ENCODE peak calls at places on chromosome X, in seven cellular contexts. N is CD4-positive, alpha-beta T cell; W is mesothelial cell of epicardium; L is psoas muscle; B is Peyer's patch; S is fibroblast of lung; E is lung. Z is an unnamed sample.

GRCh38 chrX:24928114-24928513 is 87.7 kb downstream of the ARX start:
- DNase-seq in E (no peak), W (no peak), N (no peak), S (no peak), L (no peak), B (no peak), Z (no peak)

GRCh38 chrX:101191217-101191750 is 28.3 kb upstream of the DRP2 start:
- DNase-seq in W (peak), B (no peak), N (no peak), E (no peak), S (no peak), L (peak), Z (no peak)

GRCh38 chrX:126799059-126799458 is 20.5 kb upstream of the PRR32 start:
- DNase-seq in E (peak), N (no peak), L (no peak), W (no peak), B (no peak), S (no peak), Z (no peak)

GRCh38 chrX:55715847-55716246 is 1.7 kb upstream of the RRAGB start:
- DNase-seq in N (no peak), E (no peak), B (no peak), L (no peak), W (no peak), S (no peak), Z (no peak)

GRCh38 chrX:23732704-23733103 is 10.4 kb downstream of the ACOT9 start:
- DNase-seq in L (no peak), W (no peak), B (no peak), N (no peak), E (no peak), S (no peak), Z (no peak)

GRCh38 chrX:39850630-39851152 is 247.1 kb downstream of the BCOR start:
- DNase-seq in B (no peak), N (no peak), E (no peak), W (no peak), L (no peak), S (peak), Z (peak)

GRCh38 chrX:97405031-97405685 is 521.5 kb downstream of the RPA4 start:
- DNase-seq in W (no peak), N (no peak), L (no peak), B (no peak), E (no peak), S (no peak), Z (no peak)

GRCh38 chrX:24282381-24283121 is 31.3 kb downstream of the SUPT20HL2 start:
- DNase-seq in S (peak), L (no peak), N (no peak), B (no peak), W (no peak), E (no peak), Z (peak)

GRCh38 chrX:52934704-52935468 is 23.4 kb downstream of the FAM156A start:
- DNase-seq in W (peak), L (peak), B (peak), E (peak), S (peak), N (peak), Z (peak)

GRCh38 chrX:77446840-77447239 is 349 bp upstream of the FGF16 start:
- DNase-seq in B (no peak), L (no peak), S (peak), W (no peak), E (no peak), N (no peak), Z (peak)

GRCh38 chrX:125132274-125132673 is 187.4 kb upstream of the TEX13C start:
- DNase-seq in B (no peak), W (no peak), L (no peak), N (no peak), E (no peak), S (no peak), Z (no peak)

GRCh38 chrX:139750390-139750789 is 42.4 kb upstream of the MCF2 start:
- DNase-seq in L (no peak), N (no peak), B (no peak), S (no peak), E (no peak), W (no peak), Z (peak)

GRCh38 chrX:2708016-2708415 is 16.9 kb downstream of the CD99 start:
- DNase-seq in W (no peak), N (no peak), S (no peak), B (peak), L (no peak), E (no peak), Z (no peak)

GRCh38 chrX:111216293-111216801 is 53.9 kb downstream of the CAPN6 start:
- DNase-seq in S (no peak), E (no peak), B (no peak), W (no peak), N (no peak), L (no peak), Z (no peak)

GRCh38 chrX:76427560-76428242 is at the start of gene MAGEE1:
- DNase-seq in N (peak), W (peak), L (peak), S (peak), E (peak), B (peak), Z (peak)

GRCh38 chrX:154458954-154459829 is 1.1 kb downstream of the PLXNA3 start:
- DNase-seq in N (no peak), S (no peak), L (no peak), B (peak), W (no peak), E (no peak), Z (no peak)

GRCh38 chrX:120562569-120562926 is 1.8 kb upstream of the CUL4B start:
- DNase-seq in B (no peak), L (no peak), S (no peak), N (no peak), E (no peak), W (no peak), Z (no peak)

GRCh38 chrX:140608111-140608510 is 101.4 kb upstream of the LINC00632 start:
- DNase-seq in B (no peak), W (no peak), S (no peak), N (no peak), L (no peak), E (no peak), Z (no peak)

GRCh38 chrX:70134116-70134477 is 850 bp downstream of the IGBP1 start:
- DNase-seq in B (peak), W (no peak), L (no peak), N (no peak), S (peak), E (no peak), Z (peak)

GRCh38 chrX:134255555-134255954 is 18.6 kb downstream of the CCDC160 start:
- DNase-seq in B (no peak), S (no peak), L (no peak), N (no peak), W (no peak), E (no peak), Z (no peak)

GRCh38 chrX:7606253-7606652 is 236.7 kb upstream of the VCX start:
- DNase-seq in B (no peak), S (no peak), L (no peak), E (no peak), W (no peak), N (no peak), Z (no peak)

GRCh38 chrX:39470588-39471155 is 627.1 kb downstream of the BCOR start:
- DNase-seq in S (peak), E (no peak), L (no peak), B (no peak), W (no peak), N (no peak), Z (peak)

GRCh38 chrX:127574829-127575228 is 477.4 kb downstream of the ACTRT1 start:
- DNase-seq in S (no peak), B (no peak), N (no peak), W (no peak), L (no peak), E (no peak), Z (no peak)

GRCh38 chrX:123190096-123190495 is 6.0 kb downstream of the GRIA3 start:
- DNase-seq in W (no peak), B (no peak), L (no peak), E (no peak), N (no peak), S (no peak), Z (no peak)

GRCh38 chrX:74535633-74536141 is 78.7 kb downstream of the RLIM start:
- DNase-seq in B (peak), E (peak), L (peak), W (peak), S (peak), N (no peak), Z (peak)

GRCh38 chrX:64894454-64895038 is 81.7 kb downstream of the ZC4H2 start:
- DNase-seq in L (no peak), W (no peak), E (no peak), N (no peak), S (no peak), B (peak), Z (no peak)

GRCh38 chrX:27775984-27776383 is 31.8 kb upstream of the MAGEB10 start:
- DNase-seq in W (no peak), N (no peak), S (no peak), L (no peak), E (no peak), B (no peak), Z (no peak)

GRCh38 chrX:105564536-105564935 is 257.8 kb upstream of the NRK start:
- DNase-seq in B (no peak), W (no peak), E (no peak), N (no peak), L (no peak), S (peak), Z (peak)

GRCh38 chrX:152912121-152912520 is 14.3 kb downstream of the ZNF185 start:
- DNase-seq in L (no peak), S (no peak), B (no peak), W (no peak), N (no peak), E (no peak), Z (no peak)

GRCh38 chrX:138930546-138930945 is 219.0 kb upstream of the FGF13 start:
- DNase-seq in E (no peak), L (no peak), N (no peak), B (no peak), W (no peak), S (no peak), Z (no peak)

GRCh38 chrX:112941209-112941788 is 100.7 kb upstream of the AMOT start:
- DNase-seq in L (no peak), S (peak), E (no peak), B (no peak), W (no peak), N (no peak), Z (peak)
- TF ChIP-seq CTCF in L (no peak), S (no peak), E (no peak), B (no peak), W (no peak), N (no peak), Z (peak)

GRCh38 chrX:49043987-49044281 is 777 bp upstream of the TFE3 start:
- DNase-seq in W (no peak), E (no peak), B (no peak), N (no peak), S (no peak), L (no peak), Z (no peak)
- TF ChIP-seq CTCF in W (no peak), E (no peak), B (no peak), N (no peak), S (no peak), L (no peak), Z (no peak)

GRCh38 chrX:47523713-47524166 is 37.3 kb upstream of the ARAF start:
- DNase-seq in L (no peak), B (no peak), E (no peak), W (no peak), N (no peak), S (no peak), Z (no peak)
- TF ChIP-seq CTCF in L (no peak), B (no peak), E (no peak), W (no peak), N (peak), S (no peak), Z (no peak)

GRCh38 chrX:131791608-131792355 is 231.3 kb upstream of the STK26 start:
- DNase-seq in L (no peak), B (no peak), E (no peak), S (no peak), N (no peak), W (no peak), Z (no peak)

GRCh38 chrX:131789664-131790063 is 233.4 kb upstream of the STK26 start:
- DNase-seq in B (no peak), L (no peak), N (no peak), E (no peak), W (no peak), S (no peak), Z (no peak)

GRCh38 chrX:131795442-131796229 is 227.5 kb upstream of the STK26 start:
- DNase-seq in N (no peak), E (no peak), B (no peak), L (no peak), S (no peak), W (no peak), Z (no peak)

GRCh38 chrX:131792356-131792749 is 230.7 kb upstream of the STK26 start:
- DNase-seq in W (no peak), S (no peak), E (peak), B (no peak), L (peak), N (no peak), Z (peak)

DNA sequence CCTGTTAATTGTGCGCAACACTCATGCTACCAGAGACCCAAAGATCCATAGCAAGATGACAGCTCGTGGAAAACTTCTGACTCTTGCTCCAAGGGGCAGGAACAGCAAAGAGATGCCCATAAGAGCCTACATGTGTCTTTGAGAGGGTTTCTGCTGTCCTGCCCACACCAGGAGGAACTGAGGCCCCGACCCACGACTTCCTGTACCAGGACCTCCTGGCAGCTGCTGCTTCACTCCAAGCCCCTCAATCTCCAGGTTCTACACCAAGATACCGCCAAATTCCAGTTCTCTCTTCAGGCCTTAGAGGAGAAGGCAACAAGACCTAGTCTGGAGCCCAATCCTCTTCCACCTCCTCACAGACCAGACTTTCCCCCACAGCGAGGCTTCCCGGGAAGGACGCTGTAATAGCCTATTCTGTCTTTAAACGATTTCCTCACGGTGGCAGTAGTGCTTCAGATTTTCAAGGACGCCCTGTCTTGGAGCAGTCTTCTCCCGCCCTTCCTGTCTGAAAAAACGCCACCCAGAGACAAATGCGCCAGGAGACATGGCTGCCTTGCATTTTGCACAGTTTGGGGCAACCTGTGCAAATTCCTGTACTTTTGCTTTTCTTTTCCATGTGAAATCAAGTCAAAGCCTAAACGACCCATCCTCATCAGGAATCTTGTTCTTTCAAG is 230.2 kb upstream of the STK26 start:
- DNase-seq in E (peak), B (no peak), L (peak), W (no peak), N (no peak), S (no peak), Z (peak)
- TF ChIP-seq CTCF in E (peak), B (no peak), L (peak), W (no peak), N (no peak), S (no peak), Z (no peak)

GRCh38 chrX:104270212-104270611 is 15.5 kb upstream of the ESX1 start:
- DNase-seq in W (no peak), L (no peak), S (no peak), B (no peak), E (no peak), N (no peak), Z (no peak)
- TF ChIP-seq CTCF in W (no peak), L (no peak), S (no peak), B (no peak), E (no peak), N (no peak), Z (no peak)

DNA sequence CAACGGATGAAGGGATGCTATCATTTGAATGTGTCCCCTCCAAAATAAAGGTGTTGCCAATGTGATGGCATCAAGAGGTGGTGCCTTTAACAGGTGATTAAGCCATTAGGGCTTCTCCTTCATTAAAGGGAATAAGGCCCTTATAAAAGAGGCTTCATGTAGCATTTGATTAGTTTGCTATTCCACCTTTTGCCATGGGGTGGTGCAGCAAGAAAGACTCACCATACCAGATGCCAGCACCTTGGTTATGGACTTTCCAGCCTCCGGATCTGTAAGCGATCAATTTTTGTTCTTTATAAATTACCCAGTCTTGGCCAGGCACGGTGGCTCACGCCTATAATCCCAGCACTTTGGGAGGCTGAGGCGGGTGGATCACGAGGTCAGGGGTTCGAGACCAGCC is 7.9 kb upstream of the SLC25A43 start:
- DNase-seq in B (no peak), W (no peak), L (no peak), E (no peak), S (peak), N (no peak), Z (peak)
- TF ChIP-seq CTCF in B (peak), W (no peak), L (no peak), E (no peak), S (peak), N (no peak), Z (peak)

GRCh38 chrX:29231800-29232199 is 644.6 kb downstream of the IL1RAPL1 start:
- DNase-seq in B (no peak), L (no peak), N (no peak), S (peak), W (no peak), E (no peak), Z (no peak)
- TF ChIP-seq CTCF in B (no peak), L (peak), N (no peak), S (peak), W (no peak), E (no peak), Z (peak)

DNA sequence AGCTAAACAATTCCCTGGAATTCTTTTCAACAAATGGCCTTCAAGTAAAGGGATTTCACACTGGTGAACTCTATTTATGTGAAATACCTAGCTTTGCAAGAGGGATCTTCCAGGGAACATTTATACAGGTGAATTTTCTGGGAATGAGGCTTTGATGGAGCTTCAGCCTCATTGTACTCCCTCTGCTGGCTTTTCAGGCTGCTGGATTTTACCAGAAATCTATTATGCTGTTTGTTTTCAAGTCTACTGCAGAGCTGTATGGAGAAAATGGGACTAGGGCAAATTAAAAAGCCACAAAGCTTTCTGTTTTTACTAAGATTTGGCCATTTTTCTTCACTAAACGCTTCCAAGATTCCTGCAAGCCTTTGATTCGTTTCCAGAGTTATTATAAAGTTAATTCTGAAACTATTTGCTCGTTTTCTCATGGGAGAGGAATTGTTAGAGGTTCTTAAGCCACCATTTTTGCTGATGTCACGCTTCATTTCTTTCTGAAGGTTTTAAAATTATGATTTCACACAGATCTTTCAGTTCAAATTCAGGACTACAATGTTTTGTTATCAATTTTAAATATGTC is 31.6 kb downstream of the KDM6A start:
- DNase-seq in L (no peak), B (no peak), E (no peak), S (no peak), W (no peak), N (no peak), Z (peak)
- TF ChIP-seq CTCF in L (no peak), B (no peak), E (no peak), S (peak), W (no peak), N (no peak), Z (peak)

DNA sequence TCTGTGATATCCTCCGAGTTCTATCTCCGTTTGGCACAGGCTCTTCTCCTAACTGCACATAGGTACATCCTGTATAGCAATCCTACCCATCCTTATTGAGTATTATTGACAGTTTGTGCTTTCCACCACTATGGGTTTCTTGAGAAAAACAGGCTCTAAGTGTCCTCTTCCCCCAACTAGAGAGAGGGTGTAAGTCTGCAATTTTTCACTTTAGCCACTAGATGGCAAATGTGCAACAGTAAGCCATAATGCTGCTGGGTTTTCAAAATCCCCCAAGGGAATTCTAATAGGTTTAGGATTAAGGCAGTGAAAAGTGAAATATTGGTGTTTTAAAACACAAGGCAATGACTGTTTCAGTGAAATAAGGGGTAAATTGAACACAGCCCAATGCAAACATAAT is 239.1 kb upstream of the HTR2C start:
- DNase-seq in W (no peak), B (no peak), L (no peak), N (no peak), E (no peak), S (peak), Z (peak)
- TF ChIP-seq CTCF in W (peak), B (peak), L (peak), N (no peak), E (no peak), S (peak), Z (peak)

GRCh38 chrX:130060122-130061069 is 49.9 kb downstream of the ELF4 start:
- DNase-seq in E (peak), B (peak), S (peak), W (peak), L (peak), N (peak), Z (peak)
- TF ChIP-seq CTCF in E (peak), B (peak), S (peak), W (peak), L (peak), N (peak), Z (peak)

Z was measured in AG10803.